ENCODE peak calls at places on chromosomes 7 and 10, in four cellular contexts. P is substantia nigra, Q is natural killer cell, J is HCEC 1CT. V is an unnamed sample.

GRCh38 chr7:108413782-108414492 is 42.3 kb downstream of the NRCAM start:
- DNase-seq in P (no peak), Q (no peak), J (peak; percentile 67), V (no peak)

GRCh38 chr10:100826983-100827818 is 81.8 kb downstream of the PAX2 start:
- DNase-seq in J (no peak), P (no peak), Q (peak; percentile 27), V (peak; percentile 52)

GRCh38 chr7:26620352-26620751 is 244.0 kb downstream of the SKAP2 start:
- DNase-seq in Q (no peak), J (no peak), P (no peak), V (no peak)

GRCh38 chr10:49679480-49679893 is at the start of gene C10orf53:
- DNase-seq in J (no peak), P (no peak), Q (no peak), V (no peak)

GRCh38 chr7:106915873-106916272 is 50.8 kb downstream of the PIK3CG start:
- DNase-seq in P (no peak), Q (no peak), J (no peak), V (no peak)

GRCh38 chr10:114908896-114909295 is 29.1 kb upstream of the TRUB1 start:
- DNase-seq in J (no peak), Q (no peak), P (no peak), V (no peak)

GRCh38 chr7:50359995-50360925 is 55.7 kb downstream of the IKZF1 start:
- DNase-seq in P (no peak), J (no peak), Q (peak; percentile 50), V (no peak)

GRCh38 chr7:135769403-135769802 is 20.8 kb upstream of the FAM180A start:
- DNase-seq in P (no peak), Q (no peak), J (no peak), V (no peak)

GRCh38 chr7:118949031-118949430 is 724.5 kb downstream of the ANKRD7 start:
- DNase-seq in J (no peak), P (no peak), Q (no peak), V (no peak)

GRCh38 chr10:110843031-110843430 is 28.7 kb upstream of the PDCD4 start:
- DNase-seq in Q (no peak), P (no peak), J (no peak), V (peak; percentile 37)

GRCh38 chr10:76628801-76629200 is 1008.8 kb downstream of the KCNMA1 start:
- DNase-seq in J (no peak), Q (no peak), P (no peak), V (no peak)

GRCh38 chr7:155002411-155003214 is at the start of gene PAXIP1:
- DNase-seq in P (peak; percentile 78), Q (peak; percentile 50), J (peak; percentile 38), V (peak; percentile 45)

GRCh38 chr10:132700168-132701098 is 85.5 kb downstream of the NKX6-2 start:
- DNase-seq in J (peak; percentile 18), Q (no peak), P (no peak), V (no peak)

GRCh38 chr7:147423875-147424274 is 1166.7 kb upstream of the C7orf33 start:
- DNase-seq in Q (no peak), J (no peak), P (no peak), V (no peak)

GRCh38 chr7:80095545-80095944 is 39.1 kb upstream of the GNAI1 start:
- DNase-seq in J (peak; percentile 53), Q (no peak), P (no peak), V (no peak)

GRCh38 chr10:107383357-107383756 is 218.9 kb upstream of the SORCS1 start:
- DNase-seq in P (no peak), Q (no peak), J (no peak), V (no peak)

GRCh38 chr7:142637240-142637639 is 112.0 kb upstream of the PRSS1 start:
- DNase-seq in J (no peak), Q (no peak), P (no peak), V (no peak)

GRCh38 chr7:30562909-30563308 is 31.8 kb upstream of the GARS1 start:
- DNase-seq in P (no peak), J (no peak), Q (no peak), V (no peak)

GRCh38 chr7:132576723-132577089 is 436 bp upstream of the PLXNA4 start:
- DNase-seq in P (no peak), J (no peak), Q (no peak), V (no peak)

GRCh38 chr10:129760003-129760315 is 204.1 kb downstream of the EBF3 start:
- DNase-seq in J (no peak), P (no peak), Q (peak; percentile 10), V (no peak)

GRCh38 chr7:85573849-85574248 is 387.0 kb upstream of the SEMA3D start:
- DNase-seq in P (no peak), Q (no peak), J (no peak), V (no peak)

GRCh38 chr7:149790146-149790548 is 16.8 kb upstream of the ZNF467 start:
- DNase-seq in P (no peak), Q (peak; percentile 30), J (no peak), V (no peak)

GRCh38 chr10:12937527-12937926 is 64.0 kb downstream of the CCDC3 start:
- DNase-seq in Q (no peak), J (no peak), P (no peak), V (no peak)

GRCh38 chr10:29926649-29927048 is 132.7 kb downstream of the JCAD start:
- DNase-seq in J (peak; percentile 52), Q (no peak), P (no peak), V (no peak)